ENCODE peak calls at places on chromosomes 4 and X, in five cellular contexts. G is stomach, J is left ventricle myocardium inferior, I is heart left ventricle, R is lung. B is an unnamed sample. For H3K4me1, the result is how much of the 10 kb centered on the place peaks cover.

GRCh38 chr4:104490770-104491395 is 3.8 kb downstream of the CXXC4 start:
- DNase-seq in G (peak), J (peak), I (peak), R (peak), B (peak)

GRCh38 chr4:176668324-176668723 is 124.4 kb downstream of the VEGFC start:
- DNase-seq in G (no peak), J (no peak), I (no peak), R (no peak), B (no peak)

GRCh38 chrX:55135171-55135570 is 46.4 kb downstream of the PAGE2 start:
- DNase-seq in G (peak), J (no peak), I (peak), R (no peak), B (peak)

GRCh38 chr4:146654976-146655761 is 16.5 kb downstream of the POU4F2 start:
- DNase-seq in G (no peak), J (no peak), I (no peak), R (no peak), B (peak)

GRCh38 chr4:27176400-27176799 is 315.8 kb downstream of the STIM2 start:
- DNase-seq in G (no peak), J (no peak), I (no peak), R (no peak), B (no peak)

GRCh38 chr4:41319553-41319952 is 62.8 kb downstream of the UCHL1 start:
- DNase-seq in G (no peak), J (no peak), I (no peak), R (no peak), B (no peak)

GRCh38 chrX:16002185-16002584 is 121.2 kb upstream of the GRPR start:
- DNase-seq in G (no peak), J (no peak), I (no peak), R (no peak), B (no peak)

GRCh38 chr4:174213734-174214101 is 69.7 kb downstream of the FBXO8 start:
- DNase-seq in G (no peak), J (no peak), I (no peak), R (no peak), B (no peak)

GRCh38 chr4:13612569-13612968 is 15.0 kb downstream of the BOD1L1 start:
- DNase-seq in G (no peak), J (no peak), I (no peak), R (no peak), B (no peak)

GRCh38 chr4:47145630-47146029 is 114.3 kb downstream of the GABRB1 start:
- DNase-seq in G (no peak), J (no peak), I (no peak), R (no peak), B (no peak)

GRCh38 chrX:64975491-64975890 is 759 bp downstream of the ZC4H2 start:
- DNase-seq in G (peak), J (peak), I (peak), R (no peak), B (peak)

GRCh38 chr4:142098900-142099299 is 462.5 kb downstream of the IL15 start:
- DNase-seq in G (no peak), J (no peak), I (no peak), R (no peak), B (no peak)

DNA sequence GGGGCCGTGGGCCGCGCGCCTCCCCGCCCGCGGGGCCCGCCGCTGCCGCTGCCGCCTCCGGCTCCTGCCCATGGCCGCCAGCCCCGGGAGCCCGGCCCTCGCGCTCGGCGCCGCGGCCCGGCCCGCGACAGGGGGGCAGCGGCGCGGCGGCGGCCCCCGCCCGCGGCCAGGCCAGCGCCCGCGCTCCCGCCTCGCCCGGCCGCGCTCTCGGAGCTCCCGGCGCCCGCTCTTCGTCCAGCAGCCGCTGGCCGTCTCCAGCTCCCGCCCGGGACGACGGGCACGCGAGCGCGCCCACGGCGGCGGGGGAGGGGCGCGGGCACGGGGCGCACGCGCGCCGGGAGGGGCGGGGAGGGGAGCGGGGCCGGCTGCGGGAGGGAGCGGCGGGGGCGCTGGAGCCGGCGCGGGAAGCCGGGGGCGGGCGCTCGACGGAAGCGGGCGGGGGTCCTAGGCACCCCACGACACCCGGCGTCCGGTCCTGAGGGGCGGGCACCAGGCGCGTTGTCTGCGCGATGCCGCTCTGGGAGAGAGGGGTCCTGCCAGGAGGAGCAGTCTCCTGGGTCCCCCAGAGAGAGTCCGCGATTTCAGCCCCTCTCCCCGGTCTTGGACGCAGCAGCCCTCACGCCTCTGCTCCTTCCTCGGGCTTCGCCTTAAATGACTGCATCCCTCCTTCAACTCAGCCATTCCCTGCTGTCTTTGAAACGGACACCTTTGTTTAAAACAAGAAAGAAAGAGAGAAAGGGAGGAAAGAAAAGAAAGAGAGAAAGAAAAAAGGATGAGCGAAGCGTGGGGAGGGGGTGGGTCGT is 489 bp upstream of the PDZD4 start:
- DNase-seq in G (no peak), J (no peak), I (no peak), R (no peak), B (no peak)
- H3K4me3 ChIP-seq in G (peak), J (peak), I (peak), R (no peak), B (peak)

GRCh38 chr4:106584590-106584989 is 216.0 kb upstream of the GIMD1 start:
- DNase-seq in G (no peak), J (no peak), I (no peak), R (no peak), B (no peak)

GRCh38 chr4:106583567-106583966 is 215.0 kb upstream of the GIMD1 start:
- DNase-seq in G (no peak), J (no peak), I (no peak), R (no peak), B (no peak)

GRCh38 chr4:106585920-106586349 is 217.4 kb upstream of the GIMD1 start:
- DNase-seq in G (no peak), J (no peak), I (no peak), R (no peak), B (no peak)

GRCh38 chr4:106588906-106589305 is 220.3 kb upstream of the GIMD1 start:
- DNase-seq in G (no peak), J (no peak), I (no peak), R (no peak), B (no peak)

GRCh38 chr4:106587558-106587957 is 219.0 kb upstream of the GIMD1 start:
- DNase-seq in G (no peak), J (no peak), I (no peak), R (no peak), B (no peak)
- H3K4me1 ChIP-seq in G (under half), J (under half), I (under half), R (under half), B (under half)

GRCh38 chr4:131547506-131547981 is 1601.5 kb upstream of the PCDH10 start:
- DNase-seq in G (no peak), J (no peak), I (no peak), R (no peak), B (no peak)
- H3K27ac ChIP-seq in G (no peak), J (no peak), I (no peak), R (no peak), B (no peak)

GRCh38 chr4:10715696-10716095 is 31.1 kb upstream of the CLNK start:
- DNase-seq in G (no peak), J (no peak), I (no peak), R (no peak), B (no peak)

GRCh38 chr4:10715135-10715534 is 30.6 kb upstream of the CLNK start:
- DNase-seq in G (no peak), J (no peak), I (no peak), R (no peak), B (no peak)

GRCh38 chr4:10721616-10722015 is 37.0 kb upstream of the CLNK start:
- DNase-seq in G (no peak), J (no peak), I (no peak), R (no peak), B (no peak)

DNA sequence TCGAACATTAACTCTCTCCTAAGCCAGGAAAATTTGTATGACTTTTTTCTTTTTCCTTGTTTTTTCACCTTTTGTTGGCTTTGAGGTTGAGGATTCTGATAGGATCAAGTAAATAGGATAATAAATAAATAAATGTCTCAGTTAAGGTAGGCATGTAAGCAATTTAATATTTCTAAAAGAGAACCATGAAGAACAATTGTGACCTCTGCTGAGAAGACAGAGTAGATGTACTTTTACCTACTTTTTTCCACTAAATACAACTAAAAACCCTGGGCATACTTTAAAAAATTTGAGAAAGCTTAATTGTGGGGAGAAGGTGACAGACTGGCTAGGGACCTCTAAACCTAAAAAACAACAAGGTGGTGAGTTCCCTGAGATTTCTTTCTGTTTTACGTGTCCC is 31.6 kb upstream of the CLNK start:
- DNase-seq in G (no peak), J (no peak), I (no peak), R (no peak), B (no peak)
- H3K4me3 ChIP-seq in G (no peak), J (no peak), I (no peak), R (no peak), B (no peak)

DNA sequence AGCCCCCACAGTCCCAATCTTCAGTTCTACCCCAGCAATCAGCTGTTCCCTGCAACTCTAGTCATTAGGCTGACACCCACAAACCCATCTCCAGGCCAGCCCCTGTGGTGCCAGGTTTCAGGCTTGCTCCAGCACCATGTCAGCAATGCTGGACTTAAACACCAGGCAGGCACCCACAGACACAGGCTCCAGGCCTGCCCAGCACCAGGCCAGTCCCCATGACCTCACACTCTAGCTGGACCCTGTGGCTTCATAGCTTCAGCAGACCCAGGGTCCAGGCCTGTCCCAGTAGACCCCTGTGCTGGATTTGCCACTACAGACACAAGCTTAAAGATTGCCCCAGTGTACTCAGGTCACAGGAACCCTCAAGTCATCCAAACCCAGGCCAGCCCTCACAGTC is 300.3 kb downstream of the CHIC1 start:
- DNase-seq in G (no peak), J (no peak), I (no peak), R (no peak), B (no peak)
- H3K4me1 ChIP-seq in G (under half), J (under half), I (under half), R (under half), B (under half)

B was measured in right cardiac atrium.